ENCODE peak calls at places on chromosomes 13 and 19, in ten cellular contexts. R, S, A, N, E, T, G, B, X and C are unnamed samples. For H3K4me1, the result is how much of the 10 kb centered on the place peaks cover.

GRCh38 chr19:43814663-43815352 is 12.3 kb upstream of the ZNF283 start:
- DNase-seq in R (no peak), S (no peak), A (no peak), N (no peak), E (no peak), T (no peak), G (no peak), B (no peak), X (no peak), C (no peak)

GRCh38 chr19:16801599-16801998 is 27.6 kb upstream of the SIN3B start:
- DNase-seq in R (no peak), S (no peak), A (no peak), N (no peak), E (no peak), T (peak), G (peak), B (no peak), X (no peak), C (no peak)

GRCh38 chr13:72341904-72342303 is 385.5 kb downstream of the MZT1 start:
- DNase-seq in R (no peak), S (no peak), A (no peak), N (no peak), E (no peak), T (no peak), G (no peak), B (peak), X (no peak), C (peak)

GRCh38 chr19:55483681-55484361 is 1.2 kb upstream of the NAT14 start:
- DNase-seq in R (no peak), S (no peak), A (no peak), N (no peak), E (no peak), T (no peak), G (no peak), B (no peak), X (no peak), C (no peak)

GRCh38 chr13:113734099-113734825 is 24.8 kb upstream of the TMEM255B start:
- DNase-seq in R (no peak), S (no peak), A (no peak), N (no peak), E (no peak), T (no peak), G (no peak), B (no peak), X (no peak), C (no peak)

GRCh38 chr13:27854606-27855005 is 62.3 kb downstream of the GSX1 start:
- DNase-seq in R (no peak), S (no peak), A (no peak), N (no peak), E (no peak), T (no peak), G (no peak), B (no peak), X (no peak), C (peak)

GRCh38 chr13:97175041-97175440 is 47.1 kb upstream of the MBNL2 start:
- DNase-seq in R (no peak), S (no peak), A (no peak), N (no peak), E (no peak), T (no peak), G (no peak), B (no peak), X (no peak), C (no peak)

GRCh38 chr13:59680429-59681024 is 483.2 kb downstream of the DIAPH3 start:
- DNase-seq in R (no peak), S (no peak), A (no peak), N (no peak), E (no peak), T (peak), G (peak), B (peak), X (no peak), C (peak)

GRCh38 chr19:15300533-15301194 is 31.7 kb downstream of the BRD4 start:
- DNase-seq in R (no peak), S (no peak), A (no peak), N (no peak), E (no peak), T (peak), G (peak), B (no peak), X (no peak), C (no peak)

GRCh38 chr13:28387740-28388501 is 107.0 kb downstream of the FLT1 start:
- DNase-seq in R (no peak), S (no peak), A (no peak), N (no peak), E (no peak), T (no peak), G (no peak), B (no peak), X (no peak), C (no peak)

GRCh38 chr13:113367771-113368170 is 3.8 kb upstream of the GRTP1 start:
- DNase-seq in R (no peak), S (no peak), A (no peak), N (no peak), E (no peak), T (no peak), G (no peak), B (no peak), X (no peak), C (no peak)

GRCh38 chr13:38103851-38104250 is 234.3 kb upstream of the TRPC4 start:
- DNase-seq in R (no peak), S (no peak), A (no peak), N (no peak), E (no peak), T (no peak), G (no peak), B (no peak), X (no peak), C (no peak)

GRCh38 chr13:32824671-32825070 is 191.6 kb upstream of the KL start:
- DNase-seq in R (no peak), S (no peak), A (no peak), N (no peak), E (peak), T (peak), G (peak), B (peak), X (no peak), C (no peak)

GRCh38 chr19:50384685-50385535 is 763 bp downstream of the POLD1 start:
- DNase-seq in R (peak), S (no peak), A (no peak), N (no peak), E (no peak), T (no peak), G (peak), B (peak), X (no peak), C (no peak)

GRCh38 chr19:14979136-14979497 is 547 bp downstream of the SLC1A6 start:
- DNase-seq in R (no peak), S (no peak), A (no peak), N (no peak), E (no peak), T (no peak), G (no peak), B (peak), X (no peak), C (no peak)

GRCh38 chr13:51995677-51996551 is 15.3 kb downstream of the ATP7B start:
- DNase-seq in R (no peak), S (peak), A (no peak), N (no peak), E (no peak), T (no peak), G (peak), B (peak), X (no peak), C (peak)

GRCh38 chr19:21585491-21585890 is 80.1 kb downstream of the ZNF429 start:
- DNase-seq in R (no peak), S (peak), A (no peak), N (no peak), E (no peak), T (no peak), G (no peak), B (no peak), X (no peak), C (no peak)

GRCh38 chr19:12544401-12544876 is 6.8 kb downstream of the ZNF564 start:
- DNase-seq in R (no peak), S (no peak), A (no peak), N (no peak), E (no peak), T (no peak), G (peak), B (no peak), X (no peak), C (no peak)

GRCh38 chr19:3073931-3074595 is 11.8 kb upstream of the TLE5 start:
- DNase-seq in R (peak), S (peak), A (no peak), N (no peak), E (no peak), T (no peak), G (peak), B (no peak), X (no peak), C (no peak)

GRCh38 chr19:47107953-47108746 is 5.4 kb downstream of the ZC3H4 start:
- DNase-seq in R (no peak), S (no peak), A (no peak), N (no peak), E (no peak), T (no peak), G (peak), B (no peak), X (no peak), C (no peak)

GRCh38 chr13:24693862-24694471 is 13.8 kb downstream of the ATP12A start:
- DNase-seq in R (peak), S (peak), A (peak), N (no peak), E (peak), T (peak), G (peak), B (peak), X (no peak), C (peak)

GRCh38 chr19:21047712-21048111 is 27.3 kb downstream of the ZNF430 start:
- DNase-seq in R (no peak), S (no peak), A (no peak), N (no peak), E (no peak), T (no peak), G (no peak), B (no peak), X (no peak), C (no peak)

GRCh38 chr13:30409911-30410704 is 12.2 kb upstream of the UBE2L5 start:
- DNase-seq in R (no peak), S (peak), A (no peak), N (no peak), E (no peak), T (peak), G (peak), B (no peak), X (no peak), C (no peak)

GRCh38 chr13:113849546-113849945 is 14.3 kb downstream of the GAS6 start:
- DNase-seq in R (no peak), S (no peak), A (no peak), N (no peak), E (no peak), T (no peak), G (no peak), B (no peak), X (no peak), C (no peak)

GRCh38 chr19:2546128-2547032 is 70.5 kb downstream of the GADD45B start:
- DNase-seq in R (no peak), S (peak), A (peak), N (no peak), E (no peak), T (no peak), G (peak), B (peak), X (peak), C (peak)

GRCh38 chr19:29662604-29663404 is 2.5 kb upstream of the PLEKHF1 start:
- DNase-seq in R (no peak), S (peak), A (peak), N (no peak), E (no peak), T (peak), G (peak), B (no peak), X (peak), C (peak)

GRCh38 chr13:50584856-50585580 is 258.5 kb downstream of the DLEU7 start:
- DNase-seq in R (no peak), S (no peak), A (no peak), N (no peak), E (no peak), T (no peak), G (no peak), B (peak), X (no peak), C (no peak)

GRCh38 chr13:75384881-75385707 is 96.9 kb downstream of the TBC1D4 start:
- DNase-seq in R (no peak), S (no peak), A (no peak), N (no peak), E (no peak), T (no peak), G (no peak), B (no peak), X (no peak), C (peak)

GRCh38 chr13:33352023-33352422 is 66.5 kb upstream of the STARD13 start:
- DNase-seq in R (peak), S (no peak), A (no peak), N (no peak), E (no peak), T (no peak), G (no peak), B (no peak), X (no peak), C (peak)

GRCh38 chr13:72304121-72304745 is 423.2 kb downstream of the MZT1 start:
- DNase-seq in R (no peak), S (no peak), A (no peak), N (no peak), E (no peak), T (no peak), G (peak), B (no peak), X (no peak), C (no peak)

GRCh38 chr13:109840201-109840892 is 54.0 kb upstream of the IRS2 start:
- DNase-seq in R (no peak), S (no peak), A (no peak), N (no peak), E (peak), T (no peak), G (peak), B (peak), X (no peak), C (no peak)

GRCh38 chr13:49772828-49773227 is 19.7 kb downstream of the KPNA3 start:
- DNase-seq in R (no peak), S (no peak), A (no peak), N (no peak), E (no peak), T (no peak), G (no peak), B (no peak), X (no peak), C (no peak)

DNA sequence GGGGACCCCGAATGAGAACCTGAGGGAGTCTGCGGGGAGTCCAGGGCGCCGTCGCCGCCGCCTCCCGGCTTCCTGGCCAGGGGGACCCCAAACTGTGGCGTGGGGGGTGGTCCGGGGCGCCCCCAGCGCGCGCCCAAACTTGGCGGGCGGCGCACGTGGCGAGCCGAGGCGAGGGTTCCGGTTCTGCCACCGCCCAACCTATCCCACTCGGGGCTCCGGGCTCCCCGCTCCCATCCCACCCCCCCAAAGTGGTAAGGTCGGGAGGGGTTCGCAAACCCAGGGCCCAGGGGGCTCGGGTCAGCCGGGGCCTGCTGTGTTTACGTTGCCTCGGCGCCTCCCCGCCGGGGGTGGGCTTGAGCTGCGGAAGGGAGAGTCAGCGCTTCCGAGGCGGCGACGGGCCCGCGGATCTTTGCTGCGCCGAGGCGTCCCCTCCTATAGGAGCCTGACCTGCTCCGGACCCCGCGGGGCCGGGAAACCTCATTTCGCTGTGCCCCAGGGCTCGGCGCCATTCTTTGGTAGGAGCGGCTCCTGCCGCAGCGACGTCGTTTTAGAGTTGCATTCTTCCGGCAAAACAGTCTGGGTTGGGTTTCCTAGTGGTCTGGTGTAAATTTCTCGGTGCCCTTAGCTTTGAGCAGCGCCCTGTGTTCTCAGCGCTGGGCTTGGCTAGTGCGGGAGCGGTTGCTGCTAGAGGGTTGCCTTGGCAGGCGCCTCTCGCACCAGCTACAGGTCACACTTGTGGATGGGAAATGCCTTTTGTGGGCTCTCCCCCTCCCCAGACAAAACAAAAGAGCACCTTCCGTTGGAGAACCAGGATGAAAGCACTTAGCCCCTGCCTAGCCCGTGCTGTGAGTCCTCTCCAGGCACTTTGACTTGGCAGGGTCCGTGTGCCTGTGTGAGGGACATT is 1.2 kb downstream of the DAZAP1 start:
- DNase-seq in R (peak), S (peak), A (peak), N (peak), E (no peak), T (no peak), G (peak), B (peak), X (no peak), C (peak)
- H3K4me1 ChIP-seq in R (under half), S (half or more), A (half or more), N (under half), E (under half), T (under half), G (under half), B (under half), X (under half), C (under half)

DNA sequence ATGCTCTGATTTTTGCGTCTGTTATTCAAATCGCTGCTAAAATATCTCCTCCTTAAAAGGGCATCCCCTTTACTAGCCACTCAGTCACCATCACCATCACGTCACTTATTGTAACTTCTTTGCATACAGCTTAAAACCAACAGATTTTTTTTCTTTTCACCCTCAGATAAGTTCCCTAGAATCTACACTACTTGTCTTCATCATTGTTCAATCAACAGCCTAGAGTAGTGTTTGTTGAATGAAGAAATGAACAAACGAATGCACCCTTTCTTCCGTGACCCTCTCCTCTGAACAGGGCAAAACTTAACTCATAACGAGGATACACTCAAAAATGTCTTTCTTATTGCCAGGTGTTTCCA is 1.1 kb upstream of the AKAP11 start:
- DNase-seq in R (no peak), S (no peak), A (no peak), N (no peak), E (no peak), T (no peak), G (no peak), B (no peak), X (no peak), C (no peak)
- H3K4me3 ChIP-seq in R (peak), S (no peak), A (peak), N (no peak), E (no peak), T (peak), G (no peak), B (peak), X (peak), C (no peak)

GRCh38 chr19:33287438-33287837 is 14.9 kb downstream of the CEBPA start:
- DNase-seq in R (no peak), S (no peak), A (no peak), N (no peak), E (no peak), T (no peak), G (no peak), B (no peak), X (no peak), C (no peak)
- H3K4me1 ChIP-seq in R (under half), S (under half), A (under half), N (under half), E (under half), T (under half), G (under half), B (under half), X (under half), C (under half)

GRCh38 chr19:39389621-39390414 is 1.1 kb downstream of the PAF1 start:
- DNase-seq in R (no peak), S (no peak), A (peak), N (no peak), E (no peak), T (no peak), G (no peak), B (no peak), X (no peak), C (no peak)
- H3K4me3 ChIP-seq in R (peak), S (peak), A (peak), N (peak), E (peak), T (peak), G (peak), B (peak), X (peak), C (peak)

GRCh38 chr13:90502762-90503161 is 844.7 kb upstream of the MIR17HG start:
- DNase-seq in R (no peak), S (no peak), A (no peak), N (no peak), E (no peak), T (no peak), G (no peak), B (no peak), X (no peak), C (peak)

GRCh38 chr13:90500569-90500968 is 846.9 kb upstream of the MIR17HG start:
- DNase-seq in R (no peak), S (no peak), A (no peak), N (no peak), E (no peak), T (no peak), G (no peak), B (no peak), X (no peak), C (no peak)

GRCh38 chr13:90498816-90499215 is 848.7 kb upstream of the MIR17HG start:
- DNase-seq in R (no peak), S (no peak), A (no peak), N (no peak), E (no peak), T (no peak), G (no peak), B (no peak), X (no peak), C (no peak)

GRCh38 chr13:90498096-90498495 is 849.4 kb upstream of the MIR17HG start:
- DNase-seq in R (no peak), S (no peak), A (no peak), N (no peak), E (no peak), T (no peak), G (no peak), B (no peak), X (no peak), C (peak)

DNA sequence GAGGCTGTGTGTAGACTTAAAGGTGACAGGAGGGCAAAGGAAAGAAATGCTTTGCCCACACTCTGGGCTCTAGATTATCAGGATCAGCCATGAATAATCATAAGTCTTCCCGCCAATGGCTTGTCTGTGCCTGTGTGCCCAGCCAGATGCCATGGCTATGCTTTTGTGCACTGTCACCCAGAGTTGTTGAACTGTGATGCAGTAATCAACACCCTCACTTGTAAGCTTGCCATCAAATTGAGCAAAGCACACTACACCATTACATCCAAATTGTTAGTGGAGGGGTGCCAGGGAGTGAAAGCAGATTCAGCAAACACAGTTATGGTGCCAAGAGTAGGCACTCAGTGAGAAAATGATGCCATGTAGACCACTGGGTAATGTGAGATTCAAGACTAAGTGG is 845.3 kb upstream of the MIR17HG start:
- DNase-seq in R (no peak), S (peak), A (no peak), N (no peak), E (no peak), T (no peak), G (no peak), B (no peak), X (no peak), C (no peak)
- H3K4me1 ChIP-seq in R (under half), S (under half), A (under half), N (under half), E (under half), T (under half), G (under half), B (under half), X (under half), C (under half)

GRCh38 chr13:99955747-99956472 is 15.7 kb downstream of the ZIC5 start:
- DNase-seq in R (no peak), S (no peak), A (no peak), N (no peak), E (no peak), T (no peak), G (peak), B (peak), X (no peak), C (no peak)
- H3K4me3 ChIP-seq in R (no peak), S (no peak), A (peak), N (peak), E (no peak), T (no peak), G (peak), B (peak), X (peak), C (peak)

DNA sequence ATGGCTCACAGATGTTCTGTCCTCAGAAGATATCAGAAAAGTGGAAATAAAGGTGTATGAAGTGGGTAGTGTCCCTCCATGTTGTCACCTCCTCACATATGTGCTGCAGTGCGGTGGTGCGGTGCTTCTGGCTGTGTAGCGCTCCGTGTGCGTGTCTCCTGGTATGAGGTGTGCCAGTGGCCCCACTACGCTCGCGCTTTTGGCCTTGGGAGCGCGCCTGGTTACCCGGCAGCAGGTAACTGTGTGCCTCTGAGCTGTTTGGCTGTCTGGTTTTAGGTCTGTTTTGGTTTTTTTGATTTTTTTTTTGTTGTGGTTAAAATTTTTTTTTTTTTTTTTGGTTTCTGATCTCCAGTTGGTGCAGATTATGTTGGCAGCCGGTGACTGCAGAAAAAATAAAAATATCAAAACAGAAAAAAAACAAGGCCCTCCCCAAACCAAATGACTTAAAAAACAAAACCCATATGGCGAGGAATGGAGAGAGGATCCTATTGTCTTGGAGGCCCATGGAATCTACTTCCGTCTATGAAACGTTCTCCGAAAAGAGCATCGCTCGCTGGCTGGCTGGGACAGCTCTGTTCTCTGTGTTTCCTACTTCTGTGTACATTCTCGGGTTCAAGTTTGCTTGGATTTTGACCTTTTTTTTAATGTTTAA is 7.9 kb downstream of the HNRNPL start:
- DNase-seq in R (no peak), S (no peak), A (peak), N (peak), E (no peak), T (no peak), G (no peak), B (no peak), X (no peak), C (peak)
- H3K4me1 ChIP-seq in R (under half), S (half or more), A (half or more), N (under half), E (under half), T (half or more), G (under half), B (under half), X (under half), C (under half)